ENCODE peak calls at places on chromosomes 11 and 22, in four cellular contexts. F is NCI-H82, M is A673, A is cardiac fibroblast. H is an unnamed sample.

GRCh38 chr11:4181780-4182721 is 87.5 kb downstream of the RRM1 start:
- DNase-seq in F (peak), M (peak), A (peak), H (no peak)

GRCh38 chr22:29157759-29158535 is 47.7 kb upstream of the EMID1 start:
- DNase-seq in F (peak), M (no peak), A (no peak), H (no peak)

GRCh38 chr11:77066229-77067023 is at the start of gene CAPN5:
- DNase-seq in F (peak), M (peak), A (peak), H (peak)

GRCh38 chr22:17112491-17113042 is 8.6 kb downstream of the TMEM121B start:
- DNase-seq in F (no peak), M (no peak), A (no peak), H (no peak)

GRCh38 chr22:47967841-47968240 is 1205.4 kb downstream of the TBC1D22A start:
- DNase-seq in F (no peak), M (no peak), A (no peak), H (no peak)

GRCh38 chr11:18650859-18651557 is 16.9 kb upstream of the SPTY2D1 start:
- DNase-seq in F (peak), M (peak), A (peak), H (no peak)

GRCh38 chr22:40746428-40747220 is 67.3 kb downstream of the MCHR1 start:
- DNase-seq in F (no peak), M (no peak), A (no peak), H (no peak)

GRCh38 chr11:60870276-60870675 is 2.9 kb downstream of the ZP1 start:
- DNase-seq in F (no peak), M (no peak), A (no peak), H (no peak)

GRCh38 chr11:36500315-36500721 is 9.8 kb downstream of the TRAF6 start:
- DNase-seq in F (no peak), M (peak), A (peak), H (no peak)

GRCh38 chr11:44133335-44133946 is 38.0 kb downstream of the EXT2 start:
- DNase-seq in F (peak), M (peak), A (peak), H (no peak)

GRCh38 chr11:119236490-119236889 is 30.4 kb downstream of the CBL start:
- DNase-seq in F (no peak), M (no peak), A (peak), H (no peak)

GRCh38 chr22:30206964-30207363 is 39.6 kb downstream of the LIF start:
- DNase-seq in F (no peak), M (peak), A (peak), H (no peak)